ENCODE peak calls at places on chromosomes 6 and 20, in seven cellular contexts. F is NCI-H460; K is SK-MEL-5; G is nucleus accumbens; U is lower lobe of right lung; N is activated CD8-positive, alpha-beta memory T cell treated with anti-CD3 and anti-CD28 coated beads for 24 hours; Z is tibial artery. W is an unnamed sample.
A peak's percentile ranks its signal among the peaks of the same experiment; 100 is the strongest.

GRCh38 chr6:100780648-100781047 is 100.5 kb downstream of the ASCC3 start:
- DNase-seq in U (no peak), F (no peak), K (no peak), Z (no peak), N (no peak), G (no peak), W (no peak)

GRCh38 chr6:36131517-36132220 is 1.4 kb downstream of the MAPK13 start:
- DNase-seq in K (peak; percentile 18), U (no peak), Z (no peak), N (peak; percentile 74), G (no peak), F (no peak), W (peak; percentile 68)

GRCh38 chr6:151002562-151002961 is 137.1 kb downstream of the MTHFD1L start:
- DNase-seq in F (no peak), K (no peak), U (no peak), Z (no peak), N (no peak), G (no peak), W (no peak)

GRCh38 chr20:9699181-9699580 is 139.7 kb downstream of the PAK5 start:
- DNase-seq in U (no peak), N (no peak), G (no peak), K (no peak), Z (no peak), F (no peak), W (no peak)

GRCh38 chr6:92550501-92550900 is 868.9 kb downstream of the EPHA7 start:
- DNase-seq in F (no peak), U (no peak), Z (no peak), G (no peak), N (no peak), K (no peak), W (no peak)

GRCh38 chr20:35172434-35172806 is 548 bp downstream of the PROCR start:
- DNase-seq in G (no peak), F (no peak), N (no peak), K (no peak), Z (no peak), U (no peak), W (no peak)

GRCh38 chr6:63565058-63565726 is 7.1 kb upstream of the LOC128125822 start:
- DNase-seq in G (no peak), U (no peak), N (no peak), K (no peak), F (no peak), Z (no peak), W (no peak)

GRCh38 chr20:43393072-43393471 is 64.6 kb upstream of the SRSF6 start:
- DNase-seq in Z (no peak), K (no peak), U (no peak), F (no peak), G (no peak), N (no peak), W (no peak)

GRCh38 chr20:31841928-31842327 is 3.5 kb downstream of the FOXS1 start:
- DNase-seq in G (no peak), U (no peak), N (no peak), Z (peak; percentile 92), F (no peak), K (no peak), W (no peak)

GRCh38 chr6:39831701-39832100 is 39.5 kb downstream of the DAAM2 start:
- DNase-seq in Z (no peak), U (no peak), K (no peak), G (no peak), N (no peak), F (no peak), W (no peak)

GRCh38 chr6:84892666-84893065 is 128.3 kb upstream of the TBX18 start:
- DNase-seq in N (no peak), F (no peak), K (no peak), G (no peak), U (no peak), Z (no peak), W (no peak)

GRCh38 chr20:34824861-34825529 is 456 bp downstream of the NCOA6 start:
- DNase-seq in Z (peak; percentile 79), G (peak; percentile 71), U (peak; percentile 79), N (peak; percentile 85), F (peak; percentile 30), K (peak; percentile 34), W (peak; percentile 65)

GRCh38 chr6:24426729-24427446 is 24.2 kb downstream of the MRS2 start:
- DNase-seq in U (no peak), N (no peak), K (no peak), Z (no peak), G (no peak), F (no peak), W (no peak)

GRCh38 chr6:152313542-152314482 is 323.4 kb downstream of the SYNE1 start:
- DNase-seq in Z (no peak), U (no peak), K (no peak), N (no peak), G (no peak), F (no peak), W (no peak)

GRCh38 chr6:45689926-45690615 is 312.3 kb upstream of the SUPT3H start:
- DNase-seq in K (no peak), N (peak; percentile 49), F (no peak), U (no peak), Z (no peak), G (no peak), W (no peak)

GRCh38 chr6:90413867-90414266 is 117.2 kb upstream of the BACH2 start:
- DNase-seq in K (no peak), F (no peak), U (no peak), G (peak; percentile 9), N (peak; percentile 87), Z (no peak), W (no peak)

GRCh38 chr20:46229478-46229877 is 78.8 kb downstream of the CDH22 start:
- DNase-seq in N (no peak), Z (no peak), U (no peak), G (no peak), F (no peak), K (no peak), W (no peak)